ENCODE peak calls at places on chromosomes 12 and 14, in five cellular contexts. One of them, this sample, is unnamed.

GRCh38 chr12:42575717-42576116 is 13.8 kb downstream of the PRICKLE1 start:
- DNase-seq in OCI-LY7: no peak
- DNase-seq in neural progenitor cell: no peak
- DNase-seq in MM.1S: no peak
- DNase-seq in SK-N-SH: no peak
- DNase-seq in this sample: no peak

GRCh38 chr12:75698052-75698451 is 186.6 kb upstream of the KRR1 start:
- DNase-seq in OCI-LY7: no peak
- DNase-seq in neural progenitor cell: no peak
- DNase-seq in MM.1S: no peak
- DNase-seq in SK-N-SH: no peak
- DNase-seq in this sample: no peak

GRCh38 chr12:99450231-99450630 is 197.3 kb upstream of the GARIN6 start:
- DNase-seq in OCI-LY7: no peak
- DNase-seq in neural progenitor cell: no peak
- DNase-seq in MM.1S: no peak
- DNase-seq in SK-N-SH: no peak
- DNase-seq in this sample: no peak

GRCh38 chr12:14773685-14774073 is 29.6 kb downstream of the WBP11 start:
- DNase-seq in OCI-LY7: peak
- DNase-seq in neural progenitor cell: peak
- DNase-seq in MM.1S: no peak
- DNase-seq in SK-N-SH: peak
- DNase-seq in this sample: peak

GRCh38 chr14:36279306-36280244 is 40.9 kb downstream of the MBIP start:
- DNase-seq in OCI-LY7: no peak
- DNase-seq in neural progenitor cell: peak
- DNase-seq in MM.1S: no peak
- DNase-seq in SK-N-SH: no peak
- DNase-seq in this sample: no peak

GRCh38 chr12:124543591-124544310 is 23.7 kb downstream of the NCOR2 start:
- DNase-seq in OCI-LY7: peak
- DNase-seq in neural progenitor cell: peak
- DNase-seq in MM.1S: no peak
- DNase-seq in SK-N-SH: peak
- DNase-seq in this sample: no peak

GRCh38 chr12:19771858-19772257 is 332.6 kb downstream of the AEBP2 start:
- DNase-seq in OCI-LY7: no peak
- DNase-seq in neural progenitor cell: no peak
- DNase-seq in MM.1S: no peak
- DNase-seq in SK-N-SH: no peak
- DNase-seq in this sample: no peak

GRCh38 chr14:77082356-77082755 is 15.7 kb upstream of the CIPC start:
- DNase-seq in OCI-LY7: no peak
- DNase-seq in neural progenitor cell: no peak
- DNase-seq in MM.1S: no peak
- DNase-seq in SK-N-SH: no peak
- DNase-seq in this sample: no peak

GRCh38 chr12:125038976-125039625 is 26.1 kb upstream of the AACS start:
- DNase-seq in OCI-LY7: no peak
- DNase-seq in neural progenitor cell: no peak
- DNase-seq in MM.1S: no peak
- DNase-seq in SK-N-SH: no peak
- DNase-seq in this sample: no peak

GRCh38 chr12:62703011-62703380 is 232.0 kb downstream of the PPM1H start:
- DNase-seq in OCI-LY7: no peak
- DNase-seq in neural progenitor cell: no peak
- DNase-seq in MM.1S: no peak
- DNase-seq in SK-N-SH: no peak
- DNase-seq in this sample: peak

GRCh38 chr12:66947119-66947518 is 268.2 kb upstream of the GRIP1 start:
- DNase-seq in OCI-LY7: no peak
- DNase-seq in neural progenitor cell: no peak
- DNase-seq in MM.1S: no peak
- DNase-seq in SK-N-SH: no peak
- DNase-seq in this sample: peak

GRCh38 chr14:101957406-101958234 is 6.8 kb upstream of the DYNC1H1 start:
- DNase-seq in OCI-LY7: no peak
- DNase-seq in neural progenitor cell: no peak
- DNase-seq in MM.1S: no peak
- DNase-seq in SK-N-SH: no peak
- DNase-seq in this sample: no peak
- TF ChIP-seq EZH2phosphoT487 in OCI-LY7: no peak
- TF ChIP-seq EZH2phosphoT487 in neural progenitor cell: no peak
- TF ChIP-seq EZH2phosphoT487 in MM.1S: no peak
- TF ChIP-seq EZH2phosphoT487 in SK-N-SH: no peak
- TF ChIP-seq EZH2phosphoT487 in this sample: no peak

GRCh38 chr12:94643585-94643984 is 6.8 kb downstream of the TMCC3 start:
- DNase-seq in OCI-LY7: no peak
- DNase-seq in neural progenitor cell: no peak
- DNase-seq in MM.1S: no peak
- DNase-seq in SK-N-SH: no peak
- DNase-seq in this sample: peak

GRCh38 chr12:94638521-94638920 is 11.8 kb downstream of the TMCC3 start:
- DNase-seq in OCI-LY7: no peak
- DNase-seq in neural progenitor cell: no peak
- DNase-seq in MM.1S: peak
- DNase-seq in SK-N-SH: no peak
- DNase-seq in this sample: no peak

GRCh38 chr12:94637714-94638113 is 12.6 kb downstream of the TMCC3 start:
- DNase-seq in OCI-LY7: no peak
- DNase-seq in neural progenitor cell: no peak
- DNase-seq in MM.1S: no peak
- DNase-seq in SK-N-SH: no peak
- DNase-seq in this sample: peak

GRCh38 chr12:94641283-94641682 is 9.1 kb downstream of the TMCC3 start:
- DNase-seq in OCI-LY7: no peak
- DNase-seq in neural progenitor cell: no peak
- DNase-seq in MM.1S: no peak
- DNase-seq in SK-N-SH: no peak
- DNase-seq in this sample: no peak

DNA sequence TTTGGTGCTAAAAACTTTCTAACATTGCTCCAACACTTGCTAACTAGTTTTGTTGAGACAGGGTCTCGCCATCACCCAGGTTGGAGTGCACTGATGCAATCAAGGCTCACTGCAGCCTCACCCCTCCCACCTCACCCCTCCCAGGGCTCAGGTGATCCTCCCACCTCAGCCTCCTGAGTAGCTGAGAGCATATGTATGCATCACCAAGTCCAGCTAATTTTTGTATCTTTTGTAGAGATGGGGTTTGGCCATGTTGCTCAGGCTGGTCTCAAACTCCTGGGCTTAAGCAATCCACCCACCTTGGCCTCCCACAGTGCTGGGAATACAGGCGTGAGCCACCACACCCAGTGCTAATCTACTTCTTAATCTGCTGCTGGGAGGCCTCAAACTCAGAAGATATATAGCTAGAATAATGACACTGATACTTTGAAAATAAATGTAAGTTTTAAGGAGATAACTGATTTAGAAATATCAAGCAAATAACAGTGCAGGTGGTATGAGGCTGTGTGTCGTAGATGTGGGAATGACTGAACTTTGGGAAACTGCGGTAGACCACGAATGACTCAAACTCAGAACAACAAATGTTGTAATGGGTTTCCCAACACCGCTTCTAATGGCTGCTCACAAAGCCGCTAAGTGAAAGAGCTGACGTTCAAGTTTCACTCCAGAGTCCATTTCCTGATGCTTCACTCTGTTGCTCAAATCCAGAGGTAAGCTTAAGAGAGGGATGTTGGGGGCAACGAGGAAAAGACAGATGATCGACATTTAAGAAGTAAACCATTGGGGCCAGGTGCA is 10.0 kb downstream of the TMCC3 start:
- DNase-seq in OCI-LY7: no peak
- DNase-seq in neural progenitor cell: no peak
- DNase-seq in MM.1S: peak
- DNase-seq in SK-N-SH: no peak
- DNase-seq in this sample: peak
- TF ChIP-seq EZH2phosphoT487 in OCI-LY7: no peak
- TF ChIP-seq EZH2phosphoT487 in neural progenitor cell: no peak
- TF ChIP-seq EZH2phosphoT487 in MM.1S: no peak
- TF ChIP-seq EZH2phosphoT487 in SK-N-SH: no peak
- TF ChIP-seq EZH2phosphoT487 in this sample: no peak

DNA sequence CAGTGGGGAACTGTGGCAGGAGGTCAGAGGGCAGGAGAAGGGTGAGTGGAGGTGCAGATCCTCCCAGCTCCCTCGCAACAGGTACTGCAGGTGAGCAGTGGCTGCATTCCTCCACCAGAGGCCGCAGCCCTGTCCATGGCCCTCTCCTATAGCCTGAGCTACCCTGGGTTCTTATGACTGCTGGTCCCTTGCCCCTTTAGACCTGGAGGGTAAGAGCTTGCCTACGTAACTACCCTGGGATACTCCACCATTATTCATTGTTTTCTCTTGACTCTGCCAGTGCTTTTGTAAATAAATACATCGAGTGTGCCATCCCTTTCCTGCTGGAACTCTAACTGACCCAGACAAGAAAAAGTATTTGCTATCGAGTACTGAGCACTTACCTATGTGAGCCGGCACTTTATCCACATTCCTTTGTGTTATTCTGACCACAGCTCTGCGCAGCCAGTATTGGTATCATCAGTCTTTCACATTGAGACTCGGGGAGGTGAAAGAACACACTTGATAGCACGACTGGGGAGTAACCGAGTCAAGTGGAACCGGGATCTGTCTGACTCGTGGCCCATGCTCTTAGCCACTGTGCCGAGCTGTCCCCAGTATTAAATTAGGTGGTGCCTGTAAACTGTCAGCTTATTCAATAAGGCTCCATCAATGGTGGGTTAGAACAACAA is 38.5 kb downstream of the LTBP2 start:
- DNase-seq in OCI-LY7: no peak
- DNase-seq in neural progenitor cell: no peak
- DNase-seq in MM.1S: no peak
- DNase-seq in SK-N-SH: no peak
- DNase-seq in this sample: peak
- TF ChIP-seq EZH2phosphoT487 in OCI-LY7: no peak
- TF ChIP-seq EZH2phosphoT487 in neural progenitor cell: no peak
- TF ChIP-seq EZH2phosphoT487 in MM.1S: no peak
- TF ChIP-seq EZH2phosphoT487 in SK-N-SH: no peak
- TF ChIP-seq EZH2phosphoT487 in this sample: no peak

GRCh38 chr14:32824195-32824594 is 114.5 kb upstream of the NPAS3 start:
- DNase-seq in OCI-LY7: no peak
- DNase-seq in neural progenitor cell: no peak
- DNase-seq in MM.1S: no peak
- DNase-seq in SK-N-SH: no peak
- DNase-seq in this sample: no peak
- TF ChIP-seq EZH2phosphoT487 in OCI-LY7: no peak
- TF ChIP-seq EZH2phosphoT487 in neural progenitor cell: no peak
- TF ChIP-seq EZH2phosphoT487 in MM.1S: no peak
- TF ChIP-seq EZH2phosphoT487 in SK-N-SH: no peak
- TF ChIP-seq EZH2phosphoT487 in this sample: no peak

GRCh38 chr12:6452908-6453630 is 1.2 kb downstream of the TAPBPL start:
- DNase-seq in OCI-LY7: no peak
- DNase-seq in neural progenitor cell: no peak
- DNase-seq in MM.1S: peak
- DNase-seq in SK-N-SH: no peak
- DNase-seq in this sample: no peak
- TF ChIP-seq EZH2phosphoT487 in OCI-LY7: no peak
- TF ChIP-seq EZH2phosphoT487 in neural progenitor cell: no peak
- TF ChIP-seq EZH2phosphoT487 in MM.1S: no peak
- TF ChIP-seq EZH2phosphoT487 in SK-N-SH: no peak
- TF ChIP-seq EZH2phosphoT487 in this sample: no peak

GRCh38 chr14:47278233-47278842 is 397.1 kb downstream of the MDGA2 start:
- DNase-seq in OCI-LY7: peak
- DNase-seq in neural progenitor cell: peak
- DNase-seq in MM.1S: peak
- DNase-seq in SK-N-SH: peak
- DNase-seq in this sample: peak
- TF ChIP-seq EZH2phosphoT487 in OCI-LY7: no peak
- TF ChIP-seq EZH2phosphoT487 in neural progenitor cell: no peak
- TF ChIP-seq EZH2phosphoT487 in MM.1S: no peak
- TF ChIP-seq EZH2phosphoT487 in SK-N-SH: no peak
- TF ChIP-seq EZH2phosphoT487 in this sample: no peak

DNA sequence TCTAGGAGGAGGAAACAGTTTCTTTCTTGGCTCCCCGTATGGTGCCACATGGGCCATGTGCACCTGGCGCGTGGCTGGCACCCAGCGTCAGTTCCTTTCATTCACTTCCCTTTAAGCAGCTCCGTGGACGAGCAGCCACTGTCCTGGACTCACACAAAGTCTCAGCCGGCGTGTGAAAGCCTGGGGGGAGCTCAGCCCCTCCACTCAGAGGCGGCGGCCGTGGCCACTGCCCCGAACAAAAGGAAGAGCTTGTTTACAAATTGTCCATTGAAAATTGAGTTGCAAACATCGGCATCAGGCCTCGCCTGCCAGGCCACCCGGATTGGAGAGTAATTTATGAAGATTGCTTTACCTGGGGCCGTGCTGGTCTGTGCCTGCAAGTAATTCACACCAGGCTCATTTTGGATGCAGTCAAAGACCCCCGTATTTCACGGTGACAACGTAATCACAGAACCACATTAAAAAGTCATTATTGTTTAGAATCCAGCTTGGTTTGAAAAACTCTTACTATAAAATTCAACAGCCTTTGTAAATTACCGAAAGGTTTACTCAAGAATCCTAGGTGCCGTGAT is 101.7 kb upstream of the C14orf180 start:
- DNase-seq in OCI-LY7: no peak
- DNase-seq in neural progenitor cell: no peak
- DNase-seq in MM.1S: no peak
- DNase-seq in SK-N-SH: no peak
- DNase-seq in this sample: no peak
- TF ChIP-seq EZH2phosphoT487 in OCI-LY7: no peak
- TF ChIP-seq EZH2phosphoT487 in neural progenitor cell: no peak
- TF ChIP-seq EZH2phosphoT487 in MM.1S: no peak
- TF ChIP-seq EZH2phosphoT487 in SK-N-SH: no peak
- TF ChIP-seq EZH2phosphoT487 in this sample: no peak

GRCh38 chr12:31035226-31035625 is 38.4 kb upstream of the DDX11 start:
- DNase-seq in OCI-LY7: no peak
- DNase-seq in neural progenitor cell: no peak
- DNase-seq in MM.1S: no peak
- DNase-seq in SK-N-SH: no peak
- DNase-seq in this sample: no peak
- TF ChIP-seq EZH2phosphoT487 in OCI-LY7: no peak
- TF ChIP-seq EZH2phosphoT487 in neural progenitor cell: no peak
- TF ChIP-seq EZH2phosphoT487 in MM.1S: no peak
- TF ChIP-seq EZH2phosphoT487 in SK-N-SH: no peak
- TF ChIP-seq EZH2phosphoT487 in this sample: no peak